ENCODE peak calls at places on chromosomes 4 and X, in four cellular contexts. One of them, this sample, is unnamed.

GRCh38 chr4:38703625-38704024 is 39.6 kb downstream of the KLF3 start:
- DNase-seq in HepG2: no peak
- DNase-seq in GM12878: no peak
- DNase-seq in K562: no peak
- DNase-seq in this sample: no peak

GRCh38 chrX:69133561-69134542 is 31.4 kb downstream of the PJA1 start:
- DNase-seq in HepG2: peak; percentile 59
- DNase-seq in GM12878: no peak
- DNase-seq in K562: peak; percentile 54
- DNase-seq in this sample: peak; percentile 63

GRCh38 chr4:140116442-140117104 is 37.4 kb downstream of the MAML3 start:
- DNase-seq in HepG2: no peak
- DNase-seq in GM12878: no peak
- DNase-seq in K562: no peak
- DNase-seq in this sample: no peak

GRCh38 chrX:53190363-53190960 is 34.5 kb downstream of the KDM5C start:
- DNase-seq in HepG2: no peak
- DNase-seq in GM12878: no peak
- DNase-seq in K562: peak; percentile 42
- DNase-seq in this sample: peak; percentile 56

GRCh38 chrX:101385795-101386541 is at the start of gene BTK:
- DNase-seq in HepG2: no peak
- DNase-seq in GM12878: peak; percentile 68
- DNase-seq in K562: peak; percentile 70
- DNase-seq in this sample: no peak

GRCh38 chrX:151098996-151099395 is 77.4 kb upstream of the GPR50 start:
- DNase-seq in HepG2: no peak
- DNase-seq in GM12878: no peak
- DNase-seq in K562: peak; percentile 16
- DNase-seq in this sample: no peak

GRCh38 chrX:56751071-56751470 is 22.0 kb downstream of the NBDY start:
- DNase-seq in HepG2: no peak
- DNase-seq in GM12878: no peak
- DNase-seq in K562: no peak
- DNase-seq in this sample: no peak

GRCh38 chr4:56158483-56158882 is 209.7 kb downstream of the CEP135 start:
- DNase-seq in HepG2: no peak
- DNase-seq in GM12878: no peak
- DNase-seq in K562: no peak
- DNase-seq in this sample: no peak

GRCh38 chr4:5039800-5040199 is 11.5 kb upstream of the STK32B start:
- DNase-seq in HepG2: no peak
- DNase-seq in GM12878: no peak
- DNase-seq in K562: no peak
- DNase-seq in this sample: no peak

GRCh38 chr4:5043579-5043978 is 7.7 kb upstream of the STK32B start:
- DNase-seq in HepG2: no peak
- DNase-seq in GM12878: no peak
- DNase-seq in K562: no peak
- DNase-seq in this sample: peak; percentile 32

GRCh38 chr4:5040839-5041238 is 10.4 kb upstream of the STK32B start:
- DNase-seq in HepG2: no peak
- DNase-seq in GM12878: no peak
- DNase-seq in K562: no peak
- DNase-seq in this sample: no peak

GRCh38 chr4:5044341-5044740 is 6.9 kb upstream of the STK32B start:
- DNase-seq in HepG2: no peak
- DNase-seq in GM12878: no peak
- DNase-seq in K562: no peak
- DNase-seq in this sample: no peak

DNA sequence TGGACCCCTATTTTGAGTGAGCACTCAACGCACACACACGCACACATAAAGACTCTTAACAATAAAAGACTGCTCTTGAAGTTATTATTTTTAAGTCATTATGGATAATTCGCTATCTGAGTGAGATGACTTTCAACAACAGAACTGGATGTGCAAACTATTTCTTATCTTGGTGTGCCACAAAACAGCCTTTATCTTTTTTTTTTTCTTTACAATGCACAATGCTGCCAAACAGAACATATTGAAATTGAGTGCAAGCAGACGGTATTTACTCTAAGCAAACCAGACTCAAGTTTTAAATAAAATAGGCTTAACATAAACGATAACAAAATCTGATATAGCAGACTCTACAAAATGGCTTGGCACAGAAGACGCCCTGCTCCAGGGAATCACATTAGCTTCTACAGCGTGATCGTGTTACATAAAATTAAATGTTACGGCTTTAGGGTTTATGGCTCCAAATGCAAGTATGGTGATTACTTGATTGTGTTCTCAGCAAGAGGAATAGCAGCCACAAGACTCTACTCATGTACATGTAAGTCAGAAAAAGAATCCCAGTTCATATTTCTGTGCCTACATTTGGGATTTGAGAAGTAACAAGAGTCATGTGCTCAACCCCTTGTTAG is 9.6 kb upstream of the STK32B start:
- DNase-seq in HepG2: no peak
- DNase-seq in GM12878: no peak
- DNase-seq in K562: no peak
- DNase-seq in this sample: no peak
- TF ChIP-seq CREM in HepG2: no peak
- TF ChIP-seq CREM in GM12878: no peak
- TF ChIP-seq CREM in K562: no peak
- TF ChIP-seq CREM in this sample: no peak

DNA sequence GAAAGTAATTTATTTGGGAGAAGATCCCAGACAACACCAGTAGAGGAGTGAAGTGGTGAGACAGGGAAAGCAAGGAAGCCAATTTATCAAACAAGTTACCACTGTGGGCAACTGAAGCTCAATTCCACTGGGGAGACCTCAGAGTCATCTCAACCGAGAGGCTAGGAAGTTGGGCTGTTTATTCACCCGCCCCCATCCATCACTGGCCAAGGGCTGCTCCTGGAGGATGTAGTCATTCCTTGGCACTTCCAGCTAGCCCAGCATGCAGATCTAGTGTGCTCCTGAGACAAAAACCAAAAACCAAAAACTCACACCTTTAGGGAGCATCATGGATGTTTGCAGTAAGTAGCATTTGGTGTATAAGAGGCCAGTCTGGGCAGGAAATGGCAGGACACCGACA is 47.0 kb downstream of the RAI2 start:
- DNase-seq in HepG2: no peak
- DNase-seq in GM12878: no peak
- DNase-seq in K562: no peak
- DNase-seq in this sample: no peak
- TF ChIP-seq CTCF in HepG2: no peak
- TF ChIP-seq CTCF in GM12878: no peak
- TF ChIP-seq CTCF in K562: no peak
- TF ChIP-seq CTCF in this sample: no peak

DNA sequence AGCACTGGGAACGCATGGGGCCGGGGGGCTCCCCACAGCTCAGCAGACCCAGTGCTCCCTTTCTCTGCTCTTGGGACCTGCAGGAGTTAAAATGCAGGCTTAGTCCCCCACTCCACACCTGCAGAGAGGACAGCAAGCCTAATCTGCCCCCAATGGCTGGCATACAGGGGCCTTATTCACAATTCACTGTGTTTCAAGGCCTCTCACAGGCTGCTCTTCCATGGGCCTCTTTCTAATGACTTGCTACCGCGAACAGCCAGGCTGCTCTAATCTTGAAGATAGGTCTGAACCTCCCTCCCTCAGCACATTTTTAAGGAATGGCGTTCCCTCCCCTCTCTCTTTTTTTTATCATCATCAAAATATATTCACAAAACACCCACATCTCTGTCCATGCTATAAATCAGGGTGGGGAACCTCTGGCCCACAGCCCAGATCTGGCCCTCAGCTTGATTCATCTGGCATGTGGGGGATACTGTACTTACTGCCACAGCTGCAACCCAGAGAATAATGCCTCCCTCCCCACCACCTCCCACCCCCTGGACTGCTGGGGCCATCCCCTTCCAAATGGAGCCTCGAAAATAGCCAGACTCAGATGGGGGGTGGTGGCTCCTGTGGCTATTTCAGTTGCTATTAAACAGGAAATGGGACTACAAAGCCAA is 76.2 kb upstream of the PLAC1 start:
- DNase-seq in HepG2: no peak
- DNase-seq in GM12878: no peak
- DNase-seq in K562: no peak
- DNase-seq in this sample: no peak
- TF ChIP-seq CREM in HepG2: no peak
- TF ChIP-seq CREM in GM12878: no peak
- TF ChIP-seq CREM in K562: no peak
- TF ChIP-seq CREM in this sample: no peak

GRCh38 chrX:30144971-30145731 is 70.2 kb upstream of the MAGEB2 start:
- DNase-seq in HepG2: no peak
- DNase-seq in GM12878: no peak
- DNase-seq in K562: no peak
- DNase-seq in this sample: no peak

GRCh38 chrX:30144221-30144620 is 71.1 kb upstream of the MAGEB2 start:
- DNase-seq in HepG2: no peak
- DNase-seq in GM12878: no peak
- DNase-seq in K562: no peak
- DNase-seq in this sample: no peak

GRCh38 chrX:30141966-30142365 is 73.4 kb upstream of the MAGEB2 start:
- DNase-seq in HepG2: peak; percentile 27
- DNase-seq in GM12878: no peak
- DNase-seq in K562: peak; percentile 33
- DNase-seq in this sample: peak; percentile 12
- TF ChIP-seq CTCF in HepG2: peak; percentile 45
- TF ChIP-seq CTCF in GM12878: peak; percentile 41
- TF ChIP-seq CTCF in K562: peak; percentile 60
- TF ChIP-seq CTCF in this sample: no peak

GRCh38 chrX:22053486-22053885 is 21.4 kb downstream of the PHEX start:
- DNase-seq in HepG2: no peak
- DNase-seq in GM12878: no peak
- DNase-seq in K562: no peak
- DNase-seq in this sample: no peak
- TF ChIP-seq CREM in HepG2: no peak
- TF ChIP-seq CREM in GM12878: no peak
- TF ChIP-seq CREM in K562: no peak
- TF ChIP-seq CREM in this sample: no peak

GRCh38 chr4:154329268-154329858 is 162.2 kb downstream of the DCHS2 start:
- DNase-seq in HepG2: peak; percentile 3
- DNase-seq in GM12878: no peak
- DNase-seq in K562: no peak
- DNase-seq in this sample: no peak

GRCh38 chr4:154328030-154328429 is 163.6 kb downstream of the DCHS2 start:
- DNase-seq in HepG2: no peak
- DNase-seq in GM12878: no peak
- DNase-seq in K562: no peak
- DNase-seq in this sample: no peak

GRCh38 chr4:154329939-154330338 is 161.7 kb downstream of the DCHS2 start:
- DNase-seq in HepG2: no peak
- DNase-seq in GM12878: no peak
- DNase-seq in K562: no peak
- DNase-seq in this sample: no peak

GRCh38 chr4:154335588-154335987 is 156.0 kb downstream of the DCHS2 start:
- DNase-seq in HepG2: no peak
- DNase-seq in GM12878: no peak
- DNase-seq in K562: no peak
- DNase-seq in this sample: no peak

GRCh38 chr4:154332681-154333421 is 158.7 kb downstream of the DCHS2 start:
- DNase-seq in HepG2: no peak
- DNase-seq in GM12878: peak; percentile 11
- DNase-seq in K562: no peak
- DNase-seq in this sample: peak; percentile 69
- TF ChIP-seq CTCF in HepG2: no peak
- TF ChIP-seq CTCF in GM12878: peak; percentile 26
- TF ChIP-seq CTCF in K562: no peak
- TF ChIP-seq CTCF in this sample: no peak

GRCh38 chr4:17580969-17581368 is 4.0 kb downstream of the LAP3 start:
- DNase-seq in HepG2: no peak
- DNase-seq in GM12878: no peak
- DNase-seq in K562: no peak
- DNase-seq in this sample: no peak

GRCh38 chr4:17577660-17578481 is 873 bp downstream of the LAP3 start:
- DNase-seq in HepG2: no peak
- DNase-seq in GM12878: no peak
- DNase-seq in K562: no peak
- DNase-seq in this sample: peak; percentile 54

GRCh38 chr4:17574206-17574605 is 2.8 kb upstream of the LAP3 start:
- DNase-seq in HepG2: no peak
- DNase-seq in GM12878: no peak
- DNase-seq in K562: no peak
- DNase-seq in this sample: no peak

GRCh38 chr4:17578482-17578891 is 1.5 kb downstream of the LAP3 start:
- DNase-seq in HepG2: no peak
- DNase-seq in GM12878: peak; percentile 34
- DNase-seq in K562: no peak
- DNase-seq in this sample: no peak

GRCh38 chr4:17576932-17577659 is at the start of gene LAP3:
- DNase-seq in HepG2: peak; percentile 90
- DNase-seq in GM12878: peak; percentile 91
- DNase-seq in K562: peak; percentile 96
- DNase-seq in this sample: peak; percentile 98
- TF ChIP-seq CREM in HepG2: peak; percentile 74
- TF ChIP-seq CREM in GM12878: peak; percentile 76
- TF ChIP-seq CREM in K562: peak; percentile 89
- TF ChIP-seq CREM in this sample: peak; percentile 80

GRCh38 chr4:147640331-147640730 is 23.1 kb downstream of the TMEM184C start:
- DNase-seq in HepG2: no peak
- DNase-seq in GM12878: no peak
- DNase-seq in K562: no peak
- DNase-seq in this sample: no peak

GRCh38 chr4:147635348-147635747 is 18.2 kb downstream of the TMEM184C start:
- DNase-seq in HepG2: no peak
- DNase-seq in GM12878: no peak
- DNase-seq in K562: no peak
- DNase-seq in this sample: no peak

GRCh38 chr4:147638942-147639341 is 21.7 kb downstream of the TMEM184C start:
- DNase-seq in HepG2: no peak
- DNase-seq in GM12878: peak; percentile 2
- DNase-seq in K562: no peak
- DNase-seq in this sample: no peak

GRCh38 chr4:147639388-147639787 is 22.2 kb downstream of the TMEM184C start:
- DNase-seq in HepG2: no peak
- DNase-seq in GM12878: no peak
- DNase-seq in K562: no peak
- DNase-seq in this sample: no peak

GRCh38 chr4:147638365-147638764 is 21.2 kb downstream of the TMEM184C start:
- DNase-seq in HepG2: no peak
- DNase-seq in GM12878: no peak
- DNase-seq in K562: no peak
- DNase-seq in this sample: no peak
- TF ChIP-seq CTCF in HepG2: no peak
- TF ChIP-seq CTCF in GM12878: no peak
- TF ChIP-seq CTCF in K562: no peak
- TF ChIP-seq CTCF in this sample: no peak

GRCh38 chrX:129139837-129140679 is 383.2 kb downstream of the SMARCA1 start:
- DNase-seq in HepG2: peak; percentile 91
- DNase-seq in GM12878: no peak
- DNase-seq in K562: no peak
- DNase-seq in this sample: no peak
- TF ChIP-seq CREM in HepG2: peak; percentile 61
- TF ChIP-seq CREM in GM12878: no peak
- TF ChIP-seq CREM in K562: no peak
- TF ChIP-seq CREM in this sample: no peak

GRCh38 chr4:6087669-6088068 is 69.4 kb upstream of the C4orf50 start:
- DNase-seq in HepG2: peak; percentile 39
- DNase-seq in GM12878: no peak
- DNase-seq in K562: peak; percentile 44
- DNase-seq in this sample: peak; percentile 74
- TF ChIP-seq CTCF in HepG2: peak; percentile 73
- TF ChIP-seq CTCF in GM12878: peak; percentile 24
- TF ChIP-seq CTCF in K562: peak; percentile 66
- TF ChIP-seq CTCF in this sample: peak; percentile 40